ENCODE peak calls at places on chromosomes 1 and 21, in seven cellular contexts. One of them, this sample, is unnamed.

GRCh38 chr1:13661539-13661938 is 38.4 kb upstream of the PRDM2 start:
- DNase-seq in spleen: no peak
- DNase-seq in prostate gland: no peak
- DNase-seq in tibial artery: no peak
- DNase-seq in CD8-positive, alpha-beta T cell: no peak
- DNase-seq in left ventricle myocardium inferior: no peak
- DNase-seq in A549: no peak
- DNase-seq in this sample: peak; percentile 65

GRCh38 chr1:157105988-157106812 is 6.6 kb upstream of the ETV3L start:
- DNase-seq in spleen: peak; percentile 79
- DNase-seq in prostate gland: no peak
- DNase-seq in tibial artery: peak; percentile 64
- DNase-seq in CD8-positive, alpha-beta T cell: no peak
- DNase-seq in left ventricle myocardium inferior: no peak
- DNase-seq in A549: peak; percentile 40
- DNase-seq in this sample: peak; percentile 59

GRCh38 chr1:205950826-205951549 is 7.7 kb upstream of the SLC26A9 start:
- DNase-seq in spleen: no peak
- DNase-seq in prostate gland: no peak
- DNase-seq in tibial artery: no peak
- DNase-seq in CD8-positive, alpha-beta T cell: no peak
- DNase-seq in left ventricle myocardium inferior: no peak
- DNase-seq in A549: no peak
- DNase-seq in this sample: no peak

GRCh38 chr1:41418868-41419583 is 57.8 kb downstream of the FOXO6 start:
- DNase-seq in spleen: peak; percentile 81
- DNase-seq in prostate gland: peak; percentile 91
- DNase-seq in tibial artery: peak; percentile 93
- DNase-seq in CD8-positive, alpha-beta T cell: no peak
- DNase-seq in left ventricle myocardium inferior: peak; percentile 83
- DNase-seq in A549: peak; percentile 67
- DNase-seq in this sample: peak; percentile 95

GRCh38 chr1:248837794-248838356 is at the start of gene ZNF672:
- DNase-seq in spleen: peak; percentile 99
- DNase-seq in prostate gland: peak; percentile 97
- DNase-seq in tibial artery: peak; percentile 100
- DNase-seq in CD8-positive, alpha-beta T cell: peak; percentile 94
- DNase-seq in left ventricle myocardium inferior: peak; percentile 99
- DNase-seq in A549: peak; percentile 97
- DNase-seq in this sample: peak; percentile 97

GRCh38 chr1:100347009-100347966 is 5.0 kb upstream of the CDC14A start:
- DNase-seq in spleen: no peak
- DNase-seq in prostate gland: no peak
- DNase-seq in tibial artery: no peak
- DNase-seq in CD8-positive, alpha-beta T cell: no peak
- DNase-seq in left ventricle myocardium inferior: no peak
- DNase-seq in A549: no peak
- DNase-seq in this sample: no peak

GRCh38 chr1:23854568-23854967 is 13.5 kb downstream of the FUCA1 start:
- DNase-seq in spleen: no peak
- DNase-seq in prostate gland: no peak
- DNase-seq in tibial artery: no peak
- DNase-seq in CD8-positive, alpha-beta T cell: no peak
- DNase-seq in left ventricle myocardium inferior: no peak
- DNase-seq in A549: no peak
- DNase-seq in this sample: no peak

GRCh38 chr21:42799516-42799915 is 79.8 kb downstream of the WDR4 start:
- DNase-seq in spleen: no peak
- DNase-seq in prostate gland: no peak
- DNase-seq in tibial artery: no peak
- DNase-seq in CD8-positive, alpha-beta T cell: no peak
- DNase-seq in left ventricle myocardium inferior: no peak
- DNase-seq in A549: no peak
- DNase-seq in this sample: peak; percentile 52

GRCh38 chr1:3623441-3624150 is 1.2 kb upstream of the TPRG1L start:
- DNase-seq in spleen: peak; percentile 76
- DNase-seq in prostate gland: no peak
- DNase-seq in tibial artery: no peak
- DNase-seq in CD8-positive, alpha-beta T cell: no peak
- DNase-seq in left ventricle myocardium inferior: no peak
- DNase-seq in A549: no peak
- DNase-seq in this sample: peak; percentile 24

GRCh38 chr1:3522564-3523270 is 68.3 kb downstream of the ARHGEF16 start:
- DNase-seq in spleen: no peak
- DNase-seq in prostate gland: no peak
- DNase-seq in tibial artery: no peak
- DNase-seq in CD8-positive, alpha-beta T cell: no peak
- DNase-seq in left ventricle myocardium inferior: no peak
- DNase-seq in A549: no peak
- DNase-seq in this sample: no peak

GRCh38 chr1:62573675-62574074 is 23.6 kb upstream of the ANGPTL3 start:
- DNase-seq in spleen: no peak
- DNase-seq in prostate gland: no peak
- DNase-seq in tibial artery: no peak
- DNase-seq in CD8-positive, alpha-beta T cell: no peak
- DNase-seq in left ventricle myocardium inferior: no peak
- DNase-seq in A549: no peak
- DNase-seq in this sample: no peak

GRCh38 chr1:74673351-74674111 is at the start of gene ERICH3:
- DNase-seq in spleen: peak; percentile 56
- DNase-seq in prostate gland: no peak
- DNase-seq in tibial artery: no peak
- DNase-seq in CD8-positive, alpha-beta T cell: no peak
- DNase-seq in left ventricle myocardium inferior: no peak
- DNase-seq in A549: no peak
- DNase-seq in this sample: no peak

DNA sequence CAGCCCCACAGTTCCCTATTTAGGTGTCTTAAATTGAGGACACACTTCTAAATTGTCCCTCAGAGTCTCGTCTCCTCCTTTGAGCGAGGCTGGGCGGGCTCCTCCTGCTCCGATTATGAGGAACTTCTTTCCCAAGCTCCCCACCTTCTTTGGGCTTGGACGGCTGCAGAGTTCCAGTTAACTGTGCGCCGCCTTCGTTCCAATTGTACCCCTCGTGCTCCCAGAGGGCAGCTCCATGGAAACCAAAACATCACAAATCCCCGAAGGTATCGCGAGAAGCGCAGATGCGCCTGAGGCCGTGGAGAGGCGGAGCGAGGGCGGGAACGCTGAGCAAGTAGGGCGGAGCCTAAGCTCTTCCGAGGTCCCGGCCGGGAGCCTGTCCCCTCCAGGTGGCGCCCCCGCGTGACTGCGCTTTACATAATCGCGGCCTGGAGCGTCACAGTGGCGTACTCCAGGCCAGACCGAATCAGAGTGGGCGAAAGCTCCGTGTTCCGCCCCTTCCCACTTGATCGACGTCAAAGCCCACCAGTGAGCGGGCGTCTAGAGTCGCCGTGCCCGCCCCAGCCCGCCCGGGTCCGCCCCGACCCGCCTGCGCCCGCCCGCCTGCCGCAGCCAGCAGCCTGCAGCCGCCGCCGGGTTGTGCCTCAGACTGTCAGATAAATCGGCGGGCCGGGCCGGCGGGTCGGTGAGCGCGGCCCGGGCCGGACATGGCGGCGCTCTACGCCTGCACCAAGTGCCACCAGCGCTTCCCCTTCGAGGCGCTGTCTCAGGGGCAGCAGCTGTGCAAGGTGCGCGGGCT is at the start of gene FAM76A:
- DNase-seq in spleen: peak; percentile 100
- DNase-seq in prostate gland: peak; percentile 99
- DNase-seq in tibial artery: peak; percentile 100
- DNase-seq in CD8-positive, alpha-beta T cell: peak; percentile 99
- DNase-seq in left ventricle myocardium inferior: peak; percentile 100
- DNase-seq in A549: peak; percentile 99
- DNase-seq in this sample: peak; percentile 99
- TF ChIP-seq CTCF in spleen: peak; percentile 59
- TF ChIP-seq CTCF in prostate gland: peak; percentile 48
- TF ChIP-seq CTCF in tibial artery: peak; percentile 18
- TF ChIP-seq CTCF in CD8-positive, alpha-beta T cell: peak; percentile 25
- TF ChIP-seq CTCF in left ventricle myocardium inferior: peak; percentile 58
- TF ChIP-seq CTCF in A549: peak; percentile 46
- TF ChIP-seq CTCF in this sample: peak; percentile 56

GRCh38 chr1:9181176-9181906 is 52.4 kb upstream of the GPR157 start:
- DNase-seq in spleen: peak; percentile 92
- DNase-seq in prostate gland: no peak
- DNase-seq in tibial artery: peak; percentile 76
- DNase-seq in CD8-positive, alpha-beta T cell: peak; percentile 74
- DNase-seq in left ventricle myocardium inferior: peak; percentile 74
- DNase-seq in A549: peak; percentile 60
- DNase-seq in this sample: peak; percentile 59

GRCh38 chr1:9183441-9183840 is 51.1 kb upstream of the H6PD start:
- DNase-seq in spleen: no peak
- DNase-seq in prostate gland: no peak
- DNase-seq in tibial artery: no peak
- DNase-seq in CD8-positive, alpha-beta T cell: no peak
- DNase-seq in left ventricle myocardium inferior: no peak
- DNase-seq in A549: no peak
- DNase-seq in this sample: no peak

GRCh38 chr1:9183898-9184297 is 50.7 kb upstream of the H6PD start:
- DNase-seq in spleen: no peak
- DNase-seq in prostate gland: no peak
- DNase-seq in tibial artery: no peak
- DNase-seq in CD8-positive, alpha-beta T cell: no peak
- DNase-seq in left ventricle myocardium inferior: no peak
- DNase-seq in A549: no peak
- DNase-seq in this sample: no peak

GRCh38 chr1:9181990-9182783 is 52.4 kb upstream of the H6PD start:
- DNase-seq in spleen: peak; percentile 84
- DNase-seq in prostate gland: no peak
- DNase-seq in tibial artery: no peak
- DNase-seq in CD8-positive, alpha-beta T cell: no peak
- DNase-seq in left ventricle myocardium inferior: peak; percentile 40
- DNase-seq in A549: peak; percentile 50
- DNase-seq in this sample: peak; percentile 62

DNA sequence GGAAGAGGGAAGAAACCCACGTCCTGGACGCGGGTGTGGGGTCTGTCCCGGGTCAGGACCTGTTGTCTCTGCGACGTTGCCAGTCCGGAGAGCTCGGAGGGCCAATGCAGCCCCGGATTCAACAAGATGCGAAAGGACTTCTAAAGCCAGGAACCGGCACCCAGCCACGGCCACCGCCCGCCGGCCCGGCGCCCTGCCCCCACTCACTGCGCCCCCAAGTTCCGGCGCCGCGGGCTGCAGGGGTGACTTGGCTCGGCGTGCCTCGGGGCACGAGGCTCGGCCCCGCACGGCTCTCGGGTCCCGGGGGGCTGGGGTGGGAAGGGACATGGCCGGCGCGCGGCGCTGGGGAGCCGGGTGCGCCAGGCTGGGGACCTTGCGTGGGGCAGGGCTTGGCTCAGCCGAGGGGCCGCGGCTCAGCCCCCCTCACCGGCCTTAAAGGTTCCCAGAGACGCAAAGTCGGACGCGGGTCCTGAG is 51.8 kb upstream of the H6PD start:
- DNase-seq in spleen: peak; percentile 76
- DNase-seq in prostate gland: no peak
- DNase-seq in tibial artery: no peak
- DNase-seq in CD8-positive, alpha-beta T cell: no peak
- DNase-seq in left ventricle myocardium inferior: peak; percentile 34
- DNase-seq in A549: no peak
- DNase-seq in this sample: no peak
- H3K27ac ChIP-seq in spleen: peak overlapping the region; percentile 43
- H3K27ac ChIP-seq in prostate gland: peak overlapping the region; percentile 53
- H3K27ac ChIP-seq in tibial artery: peak overlapping the region; percentile 77
- H3K27ac ChIP-seq in CD8-positive, alpha-beta T cell: no peak overlapping the region
- H3K27ac ChIP-seq in left ventricle myocardium inferior: peak overlapping the region; percentile 71
- H3K27ac ChIP-seq in A549: peak overlapping the region; percentile 93
- H3K27ac ChIP-seq in this sample: peak overlapping the region; percentile 71

DNA sequence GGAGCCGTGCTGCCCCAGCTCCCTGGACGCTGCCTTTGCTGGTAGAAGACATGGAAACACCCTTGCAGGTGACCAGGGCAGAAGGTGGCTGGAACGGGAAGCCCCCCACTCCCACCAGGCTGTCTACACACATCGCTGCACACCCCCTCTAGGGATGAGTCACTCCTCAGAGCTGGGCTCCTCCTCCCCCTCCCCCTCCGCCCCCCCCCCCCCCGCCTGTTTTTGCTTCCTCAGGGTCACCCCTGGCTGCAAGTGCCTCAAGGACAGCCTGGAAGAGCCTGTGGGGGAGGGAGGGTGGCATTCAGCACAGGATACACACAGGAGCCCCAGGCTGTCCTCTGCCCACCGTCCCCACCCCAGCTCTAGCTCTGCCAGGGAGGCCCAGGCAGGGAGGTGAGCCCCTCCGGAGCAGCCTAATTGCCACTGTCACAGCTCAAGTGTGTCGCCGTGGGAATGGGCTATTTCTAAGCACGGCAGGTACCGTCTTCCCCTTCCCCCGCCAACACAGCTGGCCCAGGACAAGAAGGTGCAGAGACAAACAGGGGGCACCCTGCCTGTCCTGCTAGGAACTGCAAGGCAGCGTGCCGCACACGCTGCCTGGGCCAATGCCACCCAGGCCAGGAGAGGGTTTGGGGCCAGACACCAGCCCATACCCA is 2.5 kb downstream of the FNDC10 start:
- DNase-seq in spleen: peak; percentile 78
- DNase-seq in prostate gland: no peak
- DNase-seq in tibial artery: no peak
- DNase-seq in CD8-positive, alpha-beta T cell: no peak
- DNase-seq in left ventricle myocardium inferior: no peak
- DNase-seq in A549: peak; percentile 61
- DNase-seq in this sample: no peak
- TF ChIP-seq CTCF in spleen: peak; percentile 45
- TF ChIP-seq CTCF in prostate gland: no peak
- TF ChIP-seq CTCF in tibial artery: no peak
- TF ChIP-seq CTCF in CD8-positive, alpha-beta T cell: no peak
- TF ChIP-seq CTCF in left ventricle myocardium inferior: peak; percentile 46
- TF ChIP-seq CTCF in A549: no peak
- TF ChIP-seq CTCF in this sample: peak; percentile 13

DNA sequence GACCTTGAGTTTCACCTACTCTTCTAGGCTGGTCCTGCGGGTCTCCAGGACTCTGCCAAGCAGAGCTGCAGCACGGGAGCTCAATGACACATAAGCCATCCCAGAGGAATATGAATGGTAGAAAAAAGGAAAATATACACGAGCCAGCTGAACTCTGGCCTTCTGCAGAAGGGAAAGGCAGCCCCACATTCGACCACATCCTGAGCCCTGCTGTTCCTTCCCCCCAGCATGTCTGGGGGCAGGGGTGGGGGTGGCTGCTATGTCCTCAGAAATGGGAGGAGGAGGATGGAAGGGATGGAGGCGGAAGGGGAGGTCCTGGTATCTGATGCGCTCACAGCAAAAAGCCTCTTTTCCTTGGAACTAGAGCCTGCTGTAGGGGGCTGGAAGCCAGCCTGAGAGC is 12.1 kb upstream of the KDF1 start:
- DNase-seq in spleen: no peak
- DNase-seq in prostate gland: no peak
- DNase-seq in tibial artery: no peak
- DNase-seq in CD8-positive, alpha-beta T cell: no peak
- DNase-seq in left ventricle myocardium inferior: no peak
- DNase-seq in A549: no peak
- DNase-seq in this sample: no peak
- H3K27ac ChIP-seq in spleen: no peak overlapping the region
- H3K27ac ChIP-seq in prostate gland: no peak overlapping the region
- H3K27ac ChIP-seq in tibial artery: no peak overlapping the region
- H3K27ac ChIP-seq in CD8-positive, alpha-beta T cell: no peak overlapping the region
- H3K27ac ChIP-seq in left ventricle myocardium inferior: no peak overlapping the region
- H3K27ac ChIP-seq in A549: peak overlapping the region; percentile 35
- H3K27ac ChIP-seq in this sample: no peak overlapping the region

GRCh38 chr1:1246601-1247340 is at the start of gene C1QTNF12:
- DNase-seq in spleen: no peak
- DNase-seq in prostate gland: no peak
- DNase-seq in tibial artery: no peak
- DNase-seq in CD8-positive, alpha-beta T cell: no peak
- DNase-seq in left ventricle myocardium inferior: no peak
- DNase-seq in A549: no peak
- DNase-seq in this sample: no peak
- TF ChIP-seq CTCF in spleen: no peak
- TF ChIP-seq CTCF in prostate gland: no peak
- TF ChIP-seq CTCF in tibial artery: no peak
- TF ChIP-seq CTCF in CD8-positive, alpha-beta T cell: no peak
- TF ChIP-seq CTCF in left ventricle myocardium inferior: no peak
- TF ChIP-seq CTCF in A549: no peak
- TF ChIP-seq CTCF in this sample: no peak

GRCh38 chr1:225882699-225883615 is 777 bp upstream of the TMEM63A start:
- DNase-seq in spleen: peak; percentile 90
- DNase-seq in prostate gland: peak; percentile 46
- DNase-seq in tibial artery: peak; percentile 83
- DNase-seq in CD8-positive, alpha-beta T cell: peak; percentile 44
- DNase-seq in left ventricle myocardium inferior: peak; percentile 65
- DNase-seq in A549: peak; percentile 59
- DNase-seq in this sample: peak; percentile 73
- H3K27ac ChIP-seq in spleen: peak overlapping the region; percentile 85
- H3K27ac ChIP-seq in prostate gland: peak overlapping the region; percentile 95
- H3K27ac ChIP-seq in tibial artery: peak overlapping the region; percentile 94
- H3K27ac ChIP-seq in CD8-positive, alpha-beta T cell: peak overlapping the region; percentile 65
- H3K27ac ChIP-seq in left ventricle myocardium inferior: peak overlapping the region; percentile 94
- H3K27ac ChIP-seq in A549: peak overlapping the region; percentile 88
- H3K27ac ChIP-seq in this sample: peak overlapping the region; percentile 88